ENCODE peak calls at places on chromosome 7, in seven cellular contexts. T is EL; O is lung; S is SW480; Q is AG10803; Y is activated T-helper 1 cell treated with anti-CD3 and anti-CD28 coated beads, Interleukin-2, amount 50 U/mL, for 16 hours; H is lower lobe of right lung. K is an unnamed sample.

GRCh38 chr7:77393261-77393660 is 22.9 kb downstream of the GSAP start:
- DNase-seq in T (peak), S (peak), Y (no peak), Q (no peak), H (no peak), O (no peak), K (no peak)

GRCh38 chr7:92856436-92856835 is 20.1 kb upstream of the CDK6 start:
- DNase-seq in S (no peak), Y (no peak), H (no peak), Q (no peak), T (no peak), O (no peak), K (no peak)

GRCh38 chr7:158582089-158582456 is 5.5 kb downstream of the PTPRN2 start:
- DNase-seq in H (no peak), T (no peak), S (no peak), O (no peak), Q (no peak), Y (no peak), K (no peak)

GRCh38 chr7:129796186-129796775 is 156.5 kb downstream of the UBE2H start:
- DNase-seq in H (no peak), Q (no peak), O (no peak), Y (no peak), T (no peak), S (no peak), K (no peak)

GRCh38 chr7:135259702-135260101 is 26.1 kb downstream of the STRA8 start:
- DNase-seq in H (no peak), Y (no peak), Q (no peak), O (no peak), T (no peak), S (no peak), K (no peak)

GRCh38 chr7:134302120-134302519 is 14.6 kb downstream of the SLC35B4 start:
- DNase-seq in T (no peak), O (no peak), Y (no peak), S (no peak), Q (peak), H (no peak), K (no peak)

GRCh38 chr7:104848386-104848990 is 165.5 kb upstream of the KMT2E start:
- DNase-seq in Y (peak), O (peak), T (peak), Q (peak), S (peak), H (no peak), K (no peak)

GRCh38 chr7:19116121-19117080 is 1.0 kb downstream of the TWIST1 start:
- DNase-seq in T (peak), Q (no peak), O (no peak), S (no peak), Y (no peak), H (no peak), K (no peak)

GRCh38 chr7:45219801-45220200 is 62.2 kb downstream of the RAMP3 start:
- DNase-seq in T (no peak), Y (no peak), O (no peak), S (no peak), Q (no peak), H (no peak), K (no peak)

GRCh38 chr7:105830405-105831218 is 45.8 kb downstream of the ATXN7L1 start:
- DNase-seq in S (peak), T (peak), H (no peak), O (no peak), Q (peak), Y (no peak), K (no peak)

GRCh38 chr7:80014507-80014906 is 120.1 kb upstream of the GNAI1 start:
- DNase-seq in O (no peak), Q (peak), T (peak), H (no peak), S (peak), Y (no peak), K (no peak)

GRCh38 chr7:99990417-99990816 is 14.6 kb upstream of the AZGP1 start:
- DNase-seq in H (no peak), Q (no peak), T (no peak), S (no peak), Y (no peak), O (no peak), K (no peak)

GRCh38 chr7:120272261-120272895 is 597 bp upstream of the KCND2 start:
- DNase-seq in T (peak), H (no peak), Q (peak), O (no peak), Y (no peak), S (peak), K (no peak)

GRCh38 chr7:100568936-100569844 is 4.5 kb downstream of the SAP25 start:
- DNase-seq in Y (peak), T (peak), S (peak), O (peak), H (peak), Q (no peak), K (no peak)

GRCh38 chr7:66016131-66016461 is 34.1 kb upstream of the GUSB start:
- DNase-seq in S (peak), H (no peak), Y (no peak), Q (peak), T (peak), O (no peak), K (no peak)

GRCh38 chr7:111727905-111728634 is 165.8 kb upstream of the IMMP2L start:
- DNase-seq in T (no peak), H (no peak), Y (no peak), O (no peak), S (no peak), Q (no peak), K (no peak)

GRCh38 chr7:110591341-110591740 is 499.6 kb upstream of the LRRN3 start:
- DNase-seq in Y (no peak), Q (no peak), S (no peak), O (no peak), H (no peak), T (peak), K (no peak)

GRCh38 chr7:5469375-5470166 is 45.9 kb upstream of the TNRC18 start:
- DNase-seq in S (no peak), Q (no peak), T (no peak), H (no peak), Y (no peak), O (no peak), K (no peak)